ENCODE peak calls at places on chromosome 9, in nine cellular contexts. P is breast epithelium; L is GM03348; N is HuH-7.5; G is cardiac fibroblast; D is stimulated activated CD4-positive, alpha-beta T cell treated with anti-CD3 and anti-CD28 coated beads, TNF-alpha, amount 100 ng/mL, for 1 hour; C is HT-29; T is H7; Z is mesothelial cell of epicardium. W is an unnamed sample.
A peak's percentile ranks its signal among the peaks of the same experiment; 100 is the strongest.

GRCh38 chr9:130095872-130096271 is 42.2 kb downstream of the GPR107 start:
- DNase-seq in P (no peak), L (no peak), N (no peak), G (no peak), D (no peak), C (no peak), T (no peak), Z (no peak), W (no peak)

GRCh38 chr9:36039696-36040095 is 3.0 kb downstream of the RECK start:
- DNase-seq in P (no peak), L (peak; percentile 68), N (no peak), G (peak; percentile 70), D (no peak), C (no peak), T (no peak), Z (no peak), W (peak; percentile 66)

GRCh38 chr9:130300739-130301138 is 35.2 kb downstream of the HMCN2 start:
- DNase-seq in P (no peak), L (no peak), N (no peak), G (no peak), D (no peak), C (no peak), T (no peak), Z (no peak), W (no peak)

GRCh38 chr9:34125681-34126206 is 754 bp downstream of the DCAF12 start:
- DNase-seq in P (no peak), L (peak; percentile 49), N (peak; percentile 18), G (peak; percentile 43), D (no peak), C (peak; percentile 58), T (peak; percentile 75), Z (no peak), W (peak; percentile 47)

GRCh38 chr9:16252631-16253030 is 617.8 kb downstream of the BNC2 start:
- DNase-seq in P (no peak), L (no peak), N (no peak), G (no peak), D (no peak), C (no peak), T (peak; percentile 64), Z (no peak), W (no peak)

GRCh38 chr9:83062653-83063527 is at the start of gene RASEF:
- DNase-seq in P (peak; percentile 86), L (peak; percentile 57), N (peak; percentile 50), G (no peak), D (no peak), C (peak; percentile 93), T (peak; percentile 84), Z (peak; percentile 70), W (peak; percentile 27)

GRCh38 chr9:117344892-117345660 is 69.8 kb downstream of the ASTN2 start:
- DNase-seq in P (no peak), L (no peak), N (no peak), G (no peak), D (no peak), C (no peak), T (peak; percentile 5), Z (no peak), W (no peak)

GRCh38 chr9:77469515-77470197 is 178.5 kb downstream of the GNA14 start:
- DNase-seq in P (no peak), L (peak; percentile 59), N (no peak), G (peak; percentile 42), D (no peak), C (no peak), T (no peak), Z (no peak), W (peak; percentile 33)

GRCh38 chr9:93669958-93670207 is 93.5 kb downstream of the PHF2 start:
- DNase-seq in P (no peak), L (no peak), N (no peak), G (no peak), D (no peak), C (no peak), T (peak; percentile 36), Z (peak; percentile 36), W (no peak)

GRCh38 chr9:25857167-25857566 is 178.9 kb upstream of the TUSC1 start:
- DNase-seq in P (no peak), L (peak; percentile 20), N (no peak), G (no peak), D (no peak), C (no peak), T (no peak), Z (no peak), W (no peak)

GRCh38 chr9:76594764-76595410 is 135.9 kb downstream of the GCNT1 start:
- DNase-seq in P (no peak), L (no peak), N (no peak), G (no peak), D (no peak), C (no peak), T (no peak), Z (no peak), W (no peak)

GRCh38 chr9:34343090-34343489 is 13.7 kb downstream of the NUDT2 start:
- DNase-seq in P (no peak), L (no peak), N (no peak), G (no peak), D (no peak), C (no peak), T (no peak), Z (no peak), W (no peak)

GRCh38 chr9:8115570-8115969 is 316.0 kb upstream of the DMAC1 start:
- DNase-seq in P (no peak), L (no peak), N (no peak), G (no peak), D (no peak), C (no peak), T (no peak), Z (no peak), W (no peak)

GRCh38 chr9:35669331-35670145 is 4.2 kb upstream of the CA9 start:
- DNase-seq in P (no peak), L (no peak), N (peak; percentile 95), G (peak; percentile 22), D (no peak), C (peak; percentile 99), T (no peak), Z (no peak), W (no peak)

GRCh38 chr9:27412081-27412480 is 112.0 kb upstream of the IFNK start:
- DNase-seq in P (no peak), L (no peak), N (no peak), G (no peak), D (no peak), C (no peak), T (no peak), Z (no peak), W (no peak)

GRCh38 chr9:126148523-126148870 is 178.1 kb upstream of the MVB12B start:
- DNase-seq in P (no peak), L (no peak), N (no peak), G (no peak), D (no peak), C (no peak), T (peak; percentile 5), Z (no peak), W (no peak)

GRCh38 chr9:112755059-112755458 is 4.5 kb downstream of the SNX30 start:
- DNase-seq in P (no peak), L (peak; percentile 37), N (no peak), G (peak; percentile 18), D (no peak), C (no peak), T (no peak), Z (no peak), W (no peak)

GRCh38 chr9:87381050-87381711 is 116.5 kb upstream of the DAPK1 start:
- DNase-seq in P (no peak), L (peak; percentile 70), N (no peak), G (peak; percentile 60), D (no peak), C (no peak), T (no peak), Z (no peak), W (peak; percentile 66)

GRCh38 chr9:109588415-109588814 is 90.3 kb upstream of the PTPN3 start:
- DNase-seq in P (no peak), L (no peak), N (no peak), G (no peak), D (no peak), C (no peak), T (no peak), Z (no peak), W (no peak)

GRCh38 chr9:114382951-114383865 is 4.6 kb downstream of the AKNA start:
- DNase-seq in P (no peak), L (peak; percentile 77), N (no peak), G (peak; percentile 71), D (peak; percentile 66), C (no peak), T (peak; percentile 82), Z (no peak), W (peak; percentile 68)

GRCh38 chr9:27537027-27537435 is 7.4 kb upstream of the MOB3B start:
- DNase-seq in P (no peak), L (no peak), N (no peak), G (no peak), D (no peak), C (no peak), T (no peak), Z (no peak), W (no peak)

GRCh38 chr9:112819635-112820496 is 69.3 kb downstream of the SNX30 start:
- DNase-seq in P (no peak), L (peak; percentile 72), N (peak; percentile 50), G (peak; percentile 83), D (no peak), C (peak; percentile 67), T (peak; percentile 56), Z (no peak), W (peak; percentile 66)

GRCh38 chr9:18296702-18297531 is 177.0 kb upstream of the ADAMTSL1 start:
- DNase-seq in P (no peak), L (peak; percentile 53), N (no peak), G (peak; percentile 60), D (no peak), C (no peak), T (no peak), Z (no peak), W (peak; percentile 56)